ENCODE peak calls at places on chromosomes 3 and 15, in five cellular contexts. One of them, this sample, is unnamed.

GRCh38 chr15:73375755-73376305 is 7.1 kb upstream of the HCN4 start:
- DNase-seq in IMR-90: no peak
- DNase-seq in mesenchymal stem cell: no peak
- DNase-seq in H1: no peak
- DNase-seq in trophoblast cell: no peak
- DNase-seq in this sample: no peak

GRCh38 chr15:63172376-63173115 is 15.3 kb upstream of the RPS27L start:
- DNase-seq in IMR-90: no peak
- DNase-seq in mesenchymal stem cell: no peak
- DNase-seq in H1: no peak
- DNase-seq in trophoblast cell: no peak
- DNase-seq in this sample: no peak

GRCh38 chr3:161939919-161940693 is 443.5 kb downstream of the OTOL1 start:
- DNase-seq in IMR-90: no peak
- DNase-seq in mesenchymal stem cell: no peak
- DNase-seq in H1: no peak
- DNase-seq in trophoblast cell: no peak
- DNase-seq in this sample: no peak

GRCh38 chr3:47015151-47015550 is 35.7 kb downstream of the NBEAL2 start:
- DNase-seq in IMR-90: no peak
- DNase-seq in mesenchymal stem cell: no peak
- DNase-seq in H1: no peak
- DNase-seq in trophoblast cell: no peak
- DNase-seq in this sample: no peak

GRCh38 chr3:41095702-41096101 is 103.6 kb upstream of the CTNNB1 start:
- DNase-seq in IMR-90: no peak
- DNase-seq in mesenchymal stem cell: no peak
- DNase-seq in H1: no peak
- DNase-seq in trophoblast cell: no peak
- DNase-seq in this sample: no peak

GRCh38 chr3:27521179-27521871 is 37.1 kb upstream of the SLC4A7 start:
- DNase-seq in IMR-90: peak
- DNase-seq in mesenchymal stem cell: peak
- DNase-seq in H1: no peak
- DNase-seq in trophoblast cell: peak
- DNase-seq in this sample: no peak

GRCh38 chr3:54527953-54528352 is 399.9 kb downstream of the LRTM1 start:
- DNase-seq in IMR-90: no peak
- DNase-seq in mesenchymal stem cell: no peak
- DNase-seq in H1: no peak
- DNase-seq in trophoblast cell: no peak
- DNase-seq in this sample: no peak

GRCh38 chr3:194830401-194830800 is 144.7 kb downstream of the FAM43A start:
- DNase-seq in IMR-90: no peak
- DNase-seq in mesenchymal stem cell: no peak
- DNase-seq in H1: no peak
- DNase-seq in trophoblast cell: peak
- DNase-seq in this sample: no peak

GRCh38 chr15:96268421-96269204 is 61.9 kb upstream of the NR2F2 start:
- DNase-seq in IMR-90: peak
- DNase-seq in mesenchymal stem cell: peak
- DNase-seq in H1: no peak
- DNase-seq in trophoblast cell: peak
- DNase-seq in this sample: no peak

GRCh38 chr15:77702211-77702957 is 69.7 kb upstream of the LINGO1 start:
- DNase-seq in IMR-90: peak
- DNase-seq in mesenchymal stem cell: peak
- DNase-seq in H1: peak
- DNase-seq in trophoblast cell: peak
- DNase-seq in this sample: peak

GRCh38 chr15:67091073-67091965 is 25.9 kb downstream of the SMAD3 start:
- DNase-seq in IMR-90: peak
- DNase-seq in mesenchymal stem cell: peak
- DNase-seq in H1: no peak
- DNase-seq in trophoblast cell: no peak
- DNase-seq in this sample: no peak

GRCh38 chr3:66638717-66639116 is 137.9 kb upstream of the LRIG1 start:
- DNase-seq in IMR-90: no peak
- DNase-seq in mesenchymal stem cell: no peak
- DNase-seq in H1: peak
- DNase-seq in trophoblast cell: peak
- DNase-seq in this sample: no peak

GRCh38 chr15:89307791-89308190 is 26.8 kb downstream of the POLG start:
- DNase-seq in IMR-90: peak
- DNase-seq in mesenchymal stem cell: peak
- DNase-seq in H1: no peak
- DNase-seq in trophoblast cell: peak
- DNase-seq in this sample: no peak

GRCh38 chr3:16112910-16113504 is 61.5 kb upstream of the GALNT15 start:
- DNase-seq in IMR-90: peak
- DNase-seq in mesenchymal stem cell: peak
- DNase-seq in H1: no peak
- DNase-seq in trophoblast cell: no peak
- DNase-seq in this sample: no peak

GRCh38 chr3:12984023-12984823 is 89.0 kb downstream of the IQSEC1 start:
- DNase-seq in IMR-90: peak
- DNase-seq in mesenchymal stem cell: peak
- DNase-seq in H1: peak
- DNase-seq in trophoblast cell: peak
- DNase-seq in this sample: no peak

GRCh38 chr15:90716317-90716975 is 700 bp upstream of the BLM start:
- DNase-seq in IMR-90: peak
- DNase-seq in mesenchymal stem cell: peak
- DNase-seq in H1: no peak
- DNase-seq in trophoblast cell: no peak
- DNase-seq in this sample: no peak

GRCh38 chr3:57791245-57791644 is 35.1 kb downstream of the SLMAP start:
- DNase-seq in IMR-90: peak
- DNase-seq in mesenchymal stem cell: peak
- DNase-seq in H1: no peak
- DNase-seq in trophoblast cell: no peak
- DNase-seq in this sample: no peak

GRCh38 chr15:70516408-70517193 is 246.8 kb downstream of the UACA start:
- DNase-seq in IMR-90: no peak
- DNase-seq in mesenchymal stem cell: no peak
- DNase-seq in H1: no peak
- DNase-seq in trophoblast cell: no peak
- DNase-seq in this sample: no peak

GRCh38 chr3:53842436-53843194 is 3.6 kb downstream of the CHDH start:
- DNase-seq in IMR-90: peak
- DNase-seq in mesenchymal stem cell: no peak
- DNase-seq in H1: no peak
- DNase-seq in trophoblast cell: peak
- DNase-seq in this sample: no peak

GRCh38 chr15:65421360-65422215 is 1.2 kb downstream of the IGDCC4 start:
- DNase-seq in IMR-90: peak
- DNase-seq in mesenchymal stem cell: peak
- DNase-seq in H1: no peak
- DNase-seq in trophoblast cell: peak
- DNase-seq in this sample: peak

GRCh38 chr3:36477655-36478054 is 97.4 kb downstream of the STAC start:
- DNase-seq in IMR-90: no peak
- DNase-seq in mesenchymal stem cell: no peak
- DNase-seq in H1: no peak
- DNase-seq in trophoblast cell: no peak
- DNase-seq in this sample: no peak

GRCh38 chr15:98505611-98506031 is 142.7 kb upstream of the IGF1R start:
- DNase-seq in IMR-90: no peak
- DNase-seq in mesenchymal stem cell: no peak
- DNase-seq in H1: no peak
- DNase-seq in trophoblast cell: no peak
- DNase-seq in this sample: no peak

GRCh38 chr15:80210612-80211554 is 41.1 kb downstream of the CTXND1 start:
- DNase-seq in IMR-90: no peak
- DNase-seq in mesenchymal stem cell: no peak
- DNase-seq in H1: no peak
- DNase-seq in trophoblast cell: no peak
- DNase-seq in this sample: no peak

GRCh38 chr3:16136042-16136441 is 38.4 kb upstream of the GALNT15 start:
- DNase-seq in IMR-90: peak
- DNase-seq in mesenchymal stem cell: no peak
- DNase-seq in H1: no peak
- DNase-seq in trophoblast cell: no peak
- DNase-seq in this sample: no peak

GRCh38 chr3:112119686-112120484 is 13.2 kb downstream of the GCSAM start:
- DNase-seq in IMR-90: no peak
- DNase-seq in mesenchymal stem cell: no peak
- DNase-seq in H1: no peak
- DNase-seq in trophoblast cell: no peak
- DNase-seq in this sample: no peak

GRCh38 chr3:112121577-112122547 is 11.2 kb downstream of the GCSAM start:
- DNase-seq in IMR-90: no peak
- DNase-seq in mesenchymal stem cell: no peak
- DNase-seq in H1: no peak
- DNase-seq in trophoblast cell: no peak
- DNase-seq in this sample: no peak

GRCh38 chr3:112117826-112118571 is 15.0 kb downstream of the GCSAM start:
- DNase-seq in IMR-90: no peak
- DNase-seq in mesenchymal stem cell: no peak
- DNase-seq in H1: no peak
- DNase-seq in trophoblast cell: no peak
- DNase-seq in this sample: no peak

GRCh38 chr3:112122870-112123269 is 10.2 kb downstream of the GCSAM start:
- DNase-seq in IMR-90: no peak
- DNase-seq in mesenchymal stem cell: no peak
- DNase-seq in H1: no peak
- DNase-seq in trophoblast cell: no peak
- DNase-seq in this sample: no peak

DNA sequence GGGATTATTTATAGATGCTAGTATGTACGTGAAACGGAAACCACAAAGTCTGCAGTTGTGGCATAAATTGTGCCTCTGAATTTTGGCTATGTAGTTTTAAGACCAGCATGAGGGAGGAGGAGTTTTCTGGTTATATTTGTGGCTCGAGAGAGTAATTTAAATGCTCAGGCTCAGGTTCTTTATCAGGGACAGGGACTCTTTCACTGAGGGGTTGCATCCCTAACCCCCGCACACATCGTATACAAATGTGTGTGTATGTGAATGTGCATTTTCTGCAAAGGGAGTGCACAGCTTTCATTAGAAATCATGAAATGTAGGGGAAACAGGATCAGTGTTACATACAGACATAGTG is 12.6 kb downstream of the GCSAM start:
- DNase-seq in IMR-90: no peak
- DNase-seq in mesenchymal stem cell: no peak
- DNase-seq in H1: no peak
- DNase-seq in trophoblast cell: no peak
- DNase-seq in this sample: no peak
- H3K4me3 ChIP-seq in IMR-90: no peak
- H3K4me3 ChIP-seq in mesenchymal stem cell: no peak
- H3K4me3 ChIP-seq in H1: no peak
- H3K4me3 ChIP-seq in trophoblast cell: no peak
- H3K4me3 ChIP-seq in this sample: no peak

DNA sequence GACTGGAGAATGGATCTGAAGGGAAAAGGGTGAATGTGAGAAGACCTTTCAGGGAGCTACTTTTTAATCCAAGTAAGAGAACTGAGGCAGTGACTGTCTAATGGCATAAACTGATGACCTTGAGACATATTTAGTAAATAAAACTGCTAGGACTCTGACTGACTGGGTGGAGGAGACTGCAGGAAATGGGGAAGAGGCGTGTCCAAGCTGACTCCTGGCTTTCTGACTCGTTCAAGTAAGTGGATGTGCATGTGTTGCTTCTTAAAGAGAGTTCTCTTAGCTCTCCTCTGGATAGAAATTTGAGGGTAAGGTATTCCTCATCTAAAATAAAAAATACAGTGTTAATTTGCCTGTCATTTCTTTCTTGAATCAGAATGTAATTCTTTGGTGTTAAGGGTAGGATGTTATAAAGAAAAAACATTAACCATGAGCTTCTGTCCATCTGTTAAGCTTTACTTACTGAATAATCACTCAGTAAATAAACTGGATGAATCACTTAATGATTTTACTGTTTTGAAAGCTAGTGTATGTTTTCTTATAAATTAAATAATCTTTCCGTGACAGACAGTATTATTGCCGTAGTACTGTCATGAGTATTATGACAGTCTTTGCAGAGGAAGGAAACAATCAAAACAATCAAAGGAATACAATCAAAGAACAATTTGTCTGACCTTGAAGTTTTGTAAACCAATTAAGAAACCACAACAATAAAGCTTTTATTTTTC is 58.4 kb upstream of the CFAP20DC start:
- DNase-seq in IMR-90: peak
- DNase-seq in mesenchymal stem cell: no peak
- DNase-seq in H1: no peak
- DNase-seq in trophoblast cell: no peak
- DNase-seq in this sample: no peak
- H3K14ac ChIP-seq in IMR-90: no peak
- H3K14ac ChIP-seq in mesenchymal stem cell: no peak
- H3K14ac ChIP-seq in H1: no peak
- H3K14ac ChIP-seq in trophoblast cell: no peak
- H3K14ac ChIP-seq in this sample: no peak

GRCh38 chr3:29322586-29322985 is 41.7 kb downstream of the RBMS3 start:
- DNase-seq in IMR-90: no peak
- DNase-seq in mesenchymal stem cell: no peak
- DNase-seq in H1: no peak
- DNase-seq in trophoblast cell: no peak
- DNase-seq in this sample: no peak

GRCh38 chr3:29319262-29319661 is 38.4 kb downstream of the RBMS3 start:
- DNase-seq in IMR-90: no peak
- DNase-seq in mesenchymal stem cell: no peak
- DNase-seq in H1: no peak
- DNase-seq in trophoblast cell: no peak
- DNase-seq in this sample: no peak

GRCh38 chr3:29319798-29320197 is 38.9 kb downstream of the RBMS3 start:
- DNase-seq in IMR-90: no peak
- DNase-seq in mesenchymal stem cell: no peak
- DNase-seq in H1: no peak
- DNase-seq in trophoblast cell: no peak
- DNase-seq in this sample: no peak

GRCh38 chr3:29329986-29330514 is 49.2 kb downstream of the RBMS3 start:
- DNase-seq in IMR-90: peak
- DNase-seq in mesenchymal stem cell: peak
- DNase-seq in H1: no peak
- DNase-seq in trophoblast cell: no peak
- DNase-seq in this sample: no peak

DNA sequence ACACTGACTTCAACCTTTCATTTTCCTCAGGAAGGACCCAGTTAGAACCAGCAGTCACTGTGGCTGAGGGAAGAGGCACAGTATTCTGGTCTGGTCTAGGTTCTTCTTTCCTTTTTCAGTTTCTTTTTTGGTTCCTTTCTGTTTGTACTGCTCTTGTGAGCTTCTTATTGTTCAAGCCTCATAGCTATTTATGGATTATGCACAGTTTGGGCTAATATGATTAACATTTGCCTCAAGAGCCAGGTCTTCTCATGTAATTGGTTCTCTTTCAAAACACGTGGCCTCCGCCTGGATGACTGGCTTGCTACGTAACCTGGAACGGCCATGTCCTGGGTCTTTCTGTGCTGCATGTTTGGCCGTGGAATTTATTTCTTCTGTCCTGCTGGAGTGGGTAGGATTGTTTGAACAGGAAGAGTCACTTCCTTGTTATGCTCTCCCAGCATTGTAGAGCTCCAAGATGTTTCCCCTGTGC is 43.3 kb downstream of the RBMS3 start:
- DNase-seq in IMR-90: peak
- DNase-seq in mesenchymal stem cell: peak
- DNase-seq in H1: no peak
- DNase-seq in trophoblast cell: peak
- DNase-seq in this sample: no peak
- H3K4me3 ChIP-seq in IMR-90: peak
- H3K4me3 ChIP-seq in mesenchymal stem cell: no peak
- H3K4me3 ChIP-seq in H1: no peak
- H3K4me3 ChIP-seq in trophoblast cell: no peak
- H3K4me3 ChIP-seq in this sample: no peak

GRCh38 chr15:68816795-68817303 is 3.8 kb downstream of the ANP32A start:
- DNase-seq in IMR-90: no peak
- DNase-seq in mesenchymal stem cell: peak
- DNase-seq in H1: no peak
- DNase-seq in trophoblast cell: peak
- DNase-seq in this sample: no peak
- H3K14ac ChIP-seq in IMR-90: peak
- H3K14ac ChIP-seq in mesenchymal stem cell: no peak
- H3K14ac ChIP-seq in H1: no peak
- H3K14ac ChIP-seq in trophoblast cell: peak
- H3K14ac ChIP-seq in this sample: no peak

This sample was measured in neuronal stem cell.